ENCODE peak calls at places on chromosome 19, in five cellular contexts. L, C, T, P and S are unnamed samples.

GRCh38 chr19:3098515-3099346 is 4.6 kb downstream of the GNA11 start:
- DNase-seq in L (peak), C (no peak), T (no peak), P (no peak), S (no peak)

GRCh38 chr19:16373539-16373938 is 48.9 kb downstream of the KLF2 start:
- DNase-seq in L (no peak), C (no peak), T (peak), P (no peak), S (peak)

GRCh38 chr19:45499196-45500180 is 1.2 kb downstream of the PPM1N start:
- DNase-seq in L (peak), C (peak), T (peak), P (no peak), S (peak)

GRCh38 chr19:35641515-35642151 is at the start of gene ETV2:
- DNase-seq in L (peak), C (no peak), T (peak), P (no peak), S (peak)

GRCh38 chr19:13212759-13213330 is 62.6 kb downstream of the IER2 start:
- DNase-seq in L (peak), C (peak), T (no peak), P (no peak), S (peak)

GRCh38 chr19:2150794-2151338 is 500 bp downstream of the AP3D1 start:
- DNase-seq in L (peak), C (no peak), T (no peak), P (no peak), S (peak)

GRCh38 chr19:6739884-6740588 is 556 bp downstream of the TRIP10 start:
- DNase-seq in L (peak), C (no peak), T (no peak), P (no peak), S (peak)

GRCh38 chr19:4374451-4375163 is 25.7 kb downstream of the SH3GL1 start:
- DNase-seq in L (peak), C (no peak), T (peak), P (peak), S (peak)

GRCh38 chr19:1079566-1080111 is 12.7 kb downstream of the ARHGAP45 start:
- DNase-seq in L (peak), C (no peak), T (no peak), P (no peak), S (no peak)

GRCh38 chr19:29686285-29686805 is 21.1 kb downstream of the PLEKHF1 start:
- DNase-seq in L (no peak), C (no peak), T (no peak), P (no peak), S (no peak)

GRCh38 chr19:30898353-30899103 is 450.7 kb downstream of the TSHZ3 start:
- DNase-seq in L (no peak), C (no peak), T (no peak), P (no peak), S (no peak)

GRCh38 chr19:50580240-50580639 is 12.0 kb upstream of the LRRC4B start:
- DNase-seq in L (no peak), C (no peak), T (no peak), P (no peak), S (no peak)

GRCh38 chr19:40689339-40690049 is 957 bp downstream of the NUMBL start:
- DNase-seq in L (peak), C (peak), T (no peak), P (no peak), S (no peak)

GRCh38 chr19:4144666-4145261 is 8.7 kb upstream of the CREB3L3 start:
- DNase-seq in L (no peak), C (no peak), T (peak), P (no peak), S (peak)

GRCh38 chr19:6067975-6068374 is 42.3 kb downstream of the RFX2 start:
- DNase-seq in L (no peak), C (no peak), T (no peak), P (no peak), S (no peak)

GRCh38 chr19:45782820-45783785 is 813 bp upstream of the DMPK start:
- DNase-seq in L (peak), C (no peak), T (peak), P (peak), S (peak)

GRCh38 chr19:51514866-51515481 is 13.4 kb upstream of the SIGLEC12 start:
- DNase-seq in L (no peak), C (peak), T (peak), P (no peak), S (peak)

GRCh38 chr19:58498316-58499020 is 13.3 kb downstream of the SLC27A5 start:
- DNase-seq in L (no peak), C (no peak), T (no peak), P (no peak), S (no peak)

GRCh38 chr19:29927944-29928669 is 13.9 kb upstream of the URI1 start:
- DNase-seq in L (no peak), C (no peak), T (no peak), P (no peak), S (no peak)

GRCh38 chr19:10891360-10892108 is 20.2 kb downstream of the CARM1 start:
- DNase-seq in L (peak), C (no peak), T (no peak), P (no peak), S (no peak)

GRCh38 chr19:9608912-9609311 is 12.1 kb downstream of the ZNF561 start:
- DNase-seq in L (no peak), C (no peak), T (no peak), P (no peak), S (no peak)

GRCh38 chr19:16051254-16052025 is 24.9 kb upstream of the TPM4 start:
- DNase-seq in L (no peak), C (no peak), T (no peak), P (no peak), S (peak)

GRCh38 chr19:50332264-50333038 is 3.3 kb upstream of the KCNC3 start:
- DNase-seq in L (no peak), C (no peak), T (no peak), P (no peak), S (no peak)

GRCh38 chr19:4064551-4065260 is 2.0 kb downstream of the ZBTB7A start:
- DNase-seq in L (peak), C (peak), T (peak), P (no peak), S (peak)

GRCh38 chr19:4013886-4014540 is 6.5 kb downstream of the PIAS4 start:
- DNase-seq in L (no peak), C (no peak), T (no peak), P (no peak), S (no peak)

GRCh38 chr19:34676697-34677385 is at the start of gene SCGB2B2:
- DNase-seq in L (no peak), C (peak), T (no peak), P (no peak), S (no peak)

GRCh38 chr19:5691205-5691929 is 1.3 kb downstream of the RPL36 start:
- DNase-seq in L (peak), C (no peak), T (no peak), P (no peak), S (peak)

GRCh38 chr19:46551175-46551574 is 50.0 kb upstream of the CALM3 start:
- DNase-seq in L (no peak), C (no peak), T (no peak), P (no peak), S (no peak)

GRCh38 chr19:34428549-34429285 is 536 bp downstream of the UBA2 start:
- DNase-seq in L (peak), C (peak), T (peak), P (no peak), S (peak)